ENCODE peak calls at places on chromosomes 1 and 21, in seven cellular contexts. One of them, this sample, is unnamed. For H3K4me1, the result is how much of the 10 kb centered on the place peaks cover.

GRCh38 chr1:167805041-167805556 is 83.3 kb downstream of the MPZL1 start:
- DNase-seq in colonic mucosa: no peak
- DNase-seq in heart right ventricle: no peak
- DNase-seq in RWPE2: no peak
- DNase-seq in adrenal gland: no peak
- DNase-seq in psoas muscle: no peak
- DNase-seq in mammary epithelial cell: no peak
- DNase-seq in this sample: no peak

GRCh38 chr1:30523055-30524020 is 200.0 kb downstream of the MATN1 start:
- DNase-seq in colonic mucosa: no peak
- DNase-seq in heart right ventricle: no peak
- DNase-seq in RWPE2: peak
- DNase-seq in adrenal gland: peak
- DNase-seq in psoas muscle: peak
- DNase-seq in mammary epithelial cell: peak
- DNase-seq in this sample: no peak

GRCh38 chr1:15100369-15101111 is 53.0 kb upstream of the TMEM51 start:
- DNase-seq in colonic mucosa: peak
- DNase-seq in heart right ventricle: peak
- DNase-seq in RWPE2: no peak
- DNase-seq in adrenal gland: no peak
- DNase-seq in psoas muscle: no peak
- DNase-seq in mammary epithelial cell: peak
- DNase-seq in this sample: peak

GRCh38 chr1:185353124-185353523 is 36.1 kb upstream of the IVNS1ABP start:
- DNase-seq in colonic mucosa: no peak
- DNase-seq in heart right ventricle: no peak
- DNase-seq in RWPE2: no peak
- DNase-seq in adrenal gland: no peak
- DNase-seq in psoas muscle: no peak
- DNase-seq in mammary epithelial cell: no peak
- DNase-seq in this sample: no peak

GRCh38 chr1:18384477-18384876 is 96.3 kb upstream of the KLHDC7A start:
- DNase-seq in colonic mucosa: no peak
- DNase-seq in heart right ventricle: no peak
- DNase-seq in RWPE2: no peak
- DNase-seq in adrenal gland: no peak
- DNase-seq in psoas muscle: no peak
- DNase-seq in mammary epithelial cell: no peak
- DNase-seq in this sample: no peak

GRCh38 chr1:231162970-231163830 is 1.3 kb downstream of the TRIM67 start:
- DNase-seq in colonic mucosa: no peak
- DNase-seq in heart right ventricle: no peak
- DNase-seq in RWPE2: no peak
- DNase-seq in adrenal gland: no peak
- DNase-seq in psoas muscle: no peak
- DNase-seq in mammary epithelial cell: no peak
- DNase-seq in this sample: no peak

GRCh38 chr21:40204956-40205355 is 337.7 kb downstream of the PCP4 start:
- DNase-seq in colonic mucosa: no peak
- DNase-seq in heart right ventricle: no peak
- DNase-seq in RWPE2: no peak
- DNase-seq in adrenal gland: no peak
- DNase-seq in psoas muscle: no peak
- DNase-seq in mammary epithelial cell: no peak
- DNase-seq in this sample: no peak

GRCh38 chr1:103949714-103950113 is 200.0 kb downstream of the AMY1C start:
- DNase-seq in colonic mucosa: no peak
- DNase-seq in heart right ventricle: no peak
- DNase-seq in RWPE2: no peak
- DNase-seq in adrenal gland: no peak
- DNase-seq in psoas muscle: no peak
- DNase-seq in mammary epithelial cell: no peak
- DNase-seq in this sample: no peak

GRCh38 chr1:113875714-113876113 is 4.2 kb upstream of the PTPN22 start:
- DNase-seq in colonic mucosa: no peak
- DNase-seq in heart right ventricle: no peak
- DNase-seq in RWPE2: no peak
- DNase-seq in adrenal gland: no peak
- DNase-seq in psoas muscle: no peak
- DNase-seq in mammary epithelial cell: no peak
- DNase-seq in this sample: no peak

GRCh38 chr1:101346419-101346818 is 109.6 kb downstream of the S1PR1 start:
- DNase-seq in colonic mucosa: no peak
- DNase-seq in heart right ventricle: no peak
- DNase-seq in RWPE2: no peak
- DNase-seq in adrenal gland: no peak
- DNase-seq in psoas muscle: no peak
- DNase-seq in mammary epithelial cell: no peak
- DNase-seq in this sample: no peak
- H3K4me3 ChIP-seq in colonic mucosa: no peak
- H3K4me3 ChIP-seq in heart right ventricle: no peak
- H3K4me3 ChIP-seq in RWPE2: no peak
- H3K4me3 ChIP-seq in adrenal gland: no peak
- H3K4me3 ChIP-seq in psoas muscle: no peak
- H3K4me3 ChIP-seq in mammary epithelial cell: no peak
- H3K4me3 ChIP-seq in this sample: no peak

DNA sequence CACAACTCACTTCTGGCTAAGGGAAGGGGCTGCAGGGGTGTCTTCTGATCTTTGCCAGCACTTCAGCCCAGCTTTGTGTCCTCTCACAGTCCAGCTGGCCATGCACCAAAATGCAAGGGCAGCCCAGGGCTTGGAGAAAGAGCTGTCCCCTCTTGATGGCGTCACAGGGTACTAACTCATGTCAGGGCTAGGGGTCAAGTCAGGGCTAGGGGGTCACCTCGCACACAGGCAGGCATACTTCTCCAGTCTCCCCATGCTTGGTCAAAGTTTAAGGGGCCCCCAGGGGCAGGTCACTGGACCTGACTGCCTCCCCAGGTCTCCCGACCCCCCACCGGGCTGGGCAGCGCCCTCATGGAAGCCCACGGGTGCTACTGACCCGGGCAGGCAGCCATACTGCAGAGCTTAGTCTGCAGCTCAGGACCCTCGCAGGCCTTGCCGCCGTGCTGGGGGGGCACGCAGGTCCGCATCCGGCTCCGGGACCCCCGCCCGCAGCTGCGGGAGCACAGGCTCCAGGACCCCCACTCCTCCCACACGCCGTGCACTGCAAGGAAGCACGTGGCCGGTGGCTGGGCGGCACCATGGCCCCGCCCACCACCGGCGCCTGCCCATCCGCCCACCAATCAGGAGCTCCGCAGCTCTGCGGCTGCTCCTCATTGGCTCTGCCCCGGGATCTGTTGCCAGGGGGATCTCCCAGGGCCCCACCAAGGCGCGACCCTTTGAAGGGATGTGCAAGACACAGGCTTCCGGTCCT is 21.5 kb downstream of the ADGRB2 start:
- DNase-seq in colonic mucosa: no peak
- DNase-seq in heart right ventricle: no peak
- DNase-seq in RWPE2: no peak
- DNase-seq in adrenal gland: no peak
- DNase-seq in psoas muscle: no peak
- DNase-seq in mammary epithelial cell: no peak
- DNase-seq in this sample: no peak
- H3K4me1 ChIP-seq in colonic mucosa: under half
- H3K4me1 ChIP-seq in heart right ventricle: under half
- H3K4me1 ChIP-seq in RWPE2: under half
- H3K4me1 ChIP-seq in adrenal gland: under half
- H3K4me1 ChIP-seq in psoas muscle: under half
- H3K4me1 ChIP-seq in mammary epithelial cell: under half
- H3K4me1 ChIP-seq in this sample: under half

GRCh38 chr1:153401461-153401860 is 10.6 kb upstream of the S100A8 start:
- DNase-seq in colonic mucosa: no peak
- DNase-seq in heart right ventricle: no peak
- DNase-seq in RWPE2: no peak
- DNase-seq in adrenal gland: no peak
- DNase-seq in psoas muscle: no peak
- DNase-seq in mammary epithelial cell: no peak
- DNase-seq in this sample: no peak

GRCh38 chr1:153404086-153404635 is 12.2 kb upstream of the S100A7A start:
- DNase-seq in colonic mucosa: no peak
- DNase-seq in heart right ventricle: no peak
- DNase-seq in RWPE2: no peak
- DNase-seq in adrenal gland: no peak
- DNase-seq in psoas muscle: no peak
- DNase-seq in mammary epithelial cell: no peak
- DNase-seq in this sample: no peak

GRCh38 chr1:153403421-153404085 is 12.7 kb upstream of the S100A8 start:
- DNase-seq in colonic mucosa: no peak
- DNase-seq in heart right ventricle: no peak
- DNase-seq in RWPE2: no peak
- DNase-seq in adrenal gland: no peak
- DNase-seq in psoas muscle: no peak
- DNase-seq in mammary epithelial cell: no peak
- DNase-seq in this sample: no peak

GRCh38 chr1:153402226-153402625 is 11.4 kb upstream of the S100A8 start:
- DNase-seq in colonic mucosa: no peak
- DNase-seq in heart right ventricle: no peak
- DNase-seq in RWPE2: no peak
- DNase-seq in adrenal gland: no peak
- DNase-seq in psoas muscle: no peak
- DNase-seq in mammary epithelial cell: no peak
- DNase-seq in this sample: no peak

GRCh38 chr1:153404768-153405167 is 11.6 kb upstream of the S100A7A start:
- DNase-seq in colonic mucosa: peak
- DNase-seq in heart right ventricle: peak
- DNase-seq in RWPE2: no peak
- DNase-seq in adrenal gland: peak
- DNase-seq in psoas muscle: peak
- DNase-seq in mammary epithelial cell: peak
- DNase-seq in this sample: peak
- TF ChIP-seq CTCF in colonic mucosa: peak
- TF ChIP-seq CTCF in heart right ventricle: peak
- TF ChIP-seq CTCF in RWPE2: peak
- TF ChIP-seq CTCF in adrenal gland: peak
- TF ChIP-seq CTCF in psoas muscle: peak
- TF ChIP-seq CTCF in mammary epithelial cell: peak
- TF ChIP-seq CTCF in this sample: peak

GRCh38 chr1:62800274-62800673 is 16.3 kb downstream of the ATG4C start:
- DNase-seq in colonic mucosa: no peak
- DNase-seq in heart right ventricle: no peak
- DNase-seq in RWPE2: no peak
- DNase-seq in adrenal gland: no peak
- DNase-seq in psoas muscle: no peak
- DNase-seq in mammary epithelial cell: no peak
- DNase-seq in this sample: no peak
- H3K4me3 ChIP-seq in colonic mucosa: no peak
- H3K4me3 ChIP-seq in heart right ventricle: no peak
- H3K4me3 ChIP-seq in RWPE2: no peak
- H3K4me3 ChIP-seq in adrenal gland: no peak
- H3K4me3 ChIP-seq in psoas muscle: no peak
- H3K4me3 ChIP-seq in mammary epithelial cell: no peak
- H3K4me3 ChIP-seq in this sample: no peak

DNA sequence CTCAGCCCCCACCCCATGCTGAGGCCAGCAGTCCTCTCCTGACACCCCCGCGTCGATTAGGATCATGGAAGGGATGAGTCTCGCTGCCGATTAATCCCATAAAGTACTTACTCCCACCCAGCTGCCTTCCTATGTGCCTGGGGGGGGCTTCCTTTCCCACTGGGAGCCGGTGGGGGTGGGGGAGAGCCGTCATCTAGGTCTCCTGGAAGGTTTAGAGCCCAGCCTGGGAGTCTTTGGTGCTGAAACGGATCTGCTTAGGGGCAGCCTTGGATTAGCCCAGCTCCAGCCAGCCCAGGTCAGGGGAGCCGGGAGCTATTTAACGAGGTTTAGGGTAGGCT is 9.8 kb downstream of the SAMD11 start:
- DNase-seq in colonic mucosa: no peak
- DNase-seq in heart right ventricle: no peak
- DNase-seq in RWPE2: no peak
- DNase-seq in adrenal gland: no peak
- DNase-seq in psoas muscle: no peak
- DNase-seq in mammary epithelial cell: no peak
- DNase-seq in this sample: peak
- H3K4me1 ChIP-seq in colonic mucosa: under half
- H3K4me1 ChIP-seq in heart right ventricle: under half
- H3K4me1 ChIP-seq in RWPE2: under half
- H3K4me1 ChIP-seq in adrenal gland: under half
- H3K4me1 ChIP-seq in psoas muscle: under half
- H3K4me1 ChIP-seq in mammary epithelial cell: under half
- H3K4me1 ChIP-seq in this sample: half or more

GRCh38 chr21:42668193-42668592 is 14.8 kb downstream of the PDE9A start:
- DNase-seq in colonic mucosa: no peak
- DNase-seq in heart right ventricle: no peak
- DNase-seq in RWPE2: no peak
- DNase-seq in adrenal gland: no peak
- DNase-seq in psoas muscle: no peak
- DNase-seq in mammary epithelial cell: no peak
- DNase-seq in this sample: no peak

GRCh38 chr21:42668620-42669019 is 15.2 kb downstream of the PDE9A start:
- DNase-seq in colonic mucosa: no peak
- DNase-seq in heart right ventricle: no peak
- DNase-seq in RWPE2: no peak
- DNase-seq in adrenal gland: no peak
- DNase-seq in psoas muscle: no peak
- DNase-seq in mammary epithelial cell: no peak
- DNase-seq in this sample: no peak

GRCh38 chr21:42670058-42670830 is 16.8 kb downstream of the PDE9A start:
- DNase-seq in colonic mucosa: no peak
- DNase-seq in heart right ventricle: no peak
- DNase-seq in RWPE2: no peak
- DNase-seq in adrenal gland: no peak
- DNase-seq in psoas muscle: no peak
- DNase-seq in mammary epithelial cell: no peak
- DNase-seq in this sample: no peak

GRCh38 chr21:42670884-42671283 is 17.5 kb downstream of the PDE9A start:
- DNase-seq in colonic mucosa: no peak
- DNase-seq in heart right ventricle: no peak
- DNase-seq in RWPE2: no peak
- DNase-seq in adrenal gland: no peak
- DNase-seq in psoas muscle: no peak
- DNase-seq in mammary epithelial cell: no peak
- DNase-seq in this sample: no peak

GRCh38 chr21:42669069-42669468 is 15.6 kb downstream of the PDE9A start:
- DNase-seq in colonic mucosa: no peak
- DNase-seq in heart right ventricle: peak
- DNase-seq in RWPE2: no peak
- DNase-seq in adrenal gland: no peak
- DNase-seq in psoas muscle: no peak
- DNase-seq in mammary epithelial cell: no peak
- DNase-seq in this sample: no peak
- TF ChIP-seq CTCF in colonic mucosa: no peak
- TF ChIP-seq CTCF in heart right ventricle: peak
- TF ChIP-seq CTCF in RWPE2: peak
- TF ChIP-seq CTCF in adrenal gland: no peak
- TF ChIP-seq CTCF in psoas muscle: no peak
- TF ChIP-seq CTCF in mammary epithelial cell: no peak
- TF ChIP-seq CTCF in this sample: peak

This sample was measured in A673.